ENCODE peak calls at places on chromosome 11, in four cellular contexts. One of them, this sample, is unnamed.

GRCh38 chr11:66834943-66835342 is 8.3 kb upstream of the RCE1 start:
- DNase-seq in SK-N-SH: no peak
- DNase-seq in stomach: no peak
- DNase-seq in endothelial cell: no peak
- DNase-seq in this sample: no peak

GRCh38 chr11:119025099-119025473 is 5.6 kb downstream of the SLC37A4 start:
- DNase-seq in SK-N-SH: no peak
- DNase-seq in stomach: no peak
- DNase-seq in endothelial cell: no peak
- DNase-seq in this sample: no peak

GRCh38 chr11:69000831-69001245 is 12.2 kb downstream of the MRGPRF start:
- DNase-seq in SK-N-SH: peak
- DNase-seq in stomach: no peak
- DNase-seq in endothelial cell: no peak
- DNase-seq in this sample: no peak

GRCh38 chr11:15770798-15771414 is 585.4 kb downstream of the SOX6 start:
- DNase-seq in SK-N-SH: no peak
- DNase-seq in stomach: peak
- DNase-seq in endothelial cell: peak
- DNase-seq in this sample: peak

GRCh38 chr11:128208329-128209220 is 378.8 kb downstream of the ETS1 start:
- DNase-seq in SK-N-SH: no peak
- DNase-seq in stomach: no peak
- DNase-seq in endothelial cell: no peak
- DNase-seq in this sample: no peak

GRCh38 chr11:116240661-116241060 is 532.1 kb downstream of the BUD13 start:
- DNase-seq in SK-N-SH: no peak
- DNase-seq in stomach: no peak
- DNase-seq in endothelial cell: no peak
- DNase-seq in this sample: no peak

GRCh38 chr11:23263466-23263865 is 403.2 kb upstream of the CCDC179 start:
- DNase-seq in SK-N-SH: no peak
- DNase-seq in stomach: no peak
- DNase-seq in endothelial cell: no peak
- DNase-seq in this sample: no peak

GRCh38 chr11:65525659-65526480 is 987 bp downstream of the SCYL1 start:
- DNase-seq in SK-N-SH: peak
- DNase-seq in stomach: no peak
- DNase-seq in endothelial cell: no peak
- DNase-seq in this sample: no peak

DNA sequence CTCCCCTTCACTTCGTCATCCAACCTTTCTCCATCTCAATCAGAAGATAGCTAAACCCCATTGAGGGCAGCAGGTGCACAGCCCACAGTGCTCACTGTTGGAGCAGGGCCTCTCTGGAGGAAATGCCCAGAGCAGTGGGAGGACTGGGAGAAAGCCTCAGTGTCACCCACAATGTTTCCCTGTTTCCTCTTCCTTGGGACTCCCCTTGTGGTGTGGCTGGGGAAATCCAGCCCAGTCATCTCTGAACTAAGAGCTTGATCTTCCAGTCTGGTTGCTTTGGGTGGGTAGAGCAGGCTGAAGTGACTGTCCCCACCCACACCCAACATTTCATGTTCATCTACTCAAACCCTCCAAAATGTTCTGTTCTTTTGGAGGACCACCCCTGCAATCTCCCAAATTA is 29.8 kb upstream of the EED start:
- DNase-seq in SK-N-SH: no peak
- DNase-seq in stomach: no peak
- DNase-seq in endothelial cell: no peak
- DNase-seq in this sample: no peak
- TF ChIP-seq CTCF in SK-N-SH: no peak
- TF ChIP-seq CTCF in stomach: no peak
- TF ChIP-seq CTCF in endothelial cell: no peak
- TF ChIP-seq CTCF in this sample: no peak

DNA sequence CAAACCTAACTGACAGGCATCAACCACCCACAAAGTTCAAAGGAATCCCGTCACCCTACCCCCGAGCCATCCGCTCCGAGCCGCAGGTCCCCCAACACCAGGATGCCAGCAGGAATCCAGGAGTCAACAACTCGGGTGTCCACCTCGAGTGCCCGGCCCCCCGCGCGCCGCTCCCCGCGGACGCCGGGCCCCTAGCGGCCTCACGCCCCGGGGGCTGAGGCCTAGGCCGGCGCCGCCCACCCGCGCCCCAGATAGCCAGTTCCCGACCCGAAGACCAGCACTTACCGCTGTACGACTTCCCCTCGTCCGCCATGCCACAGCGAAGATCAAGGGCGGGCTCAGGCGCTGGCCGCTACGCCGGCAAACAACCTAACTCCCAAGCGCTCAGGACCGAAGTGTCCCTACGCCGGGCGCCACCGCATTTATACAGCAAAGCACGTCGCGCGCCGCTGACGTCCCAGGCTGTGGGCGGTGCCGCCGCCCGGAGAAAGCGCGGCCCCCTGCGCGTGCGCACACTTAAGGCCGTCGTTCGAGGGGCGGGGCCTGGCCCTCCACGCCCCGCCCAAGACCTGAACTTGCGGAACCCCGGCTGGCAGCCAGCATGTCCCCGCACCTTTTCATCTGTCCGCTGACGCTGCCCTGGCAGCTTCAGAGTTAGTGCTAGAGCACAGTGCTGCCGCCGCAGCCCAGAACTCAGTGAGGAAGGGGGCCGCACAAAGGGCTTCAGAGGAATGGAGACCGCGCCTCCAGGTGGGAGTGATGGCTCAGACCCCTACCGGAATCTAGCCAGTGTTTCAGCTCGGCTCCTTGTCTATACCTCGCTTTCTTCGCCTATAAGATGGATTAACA is at the start of gene NXF1:
- DNase-seq in SK-N-SH: peak
- DNase-seq in stomach: peak
- DNase-seq in endothelial cell: peak
- DNase-seq in this sample: peak
- TF ChIP-seq CTCF in SK-N-SH: peak
- TF ChIP-seq CTCF in stomach: no peak
- TF ChIP-seq CTCF in endothelial cell: no peak
- TF ChIP-seq CTCF in this sample: peak

DNA sequence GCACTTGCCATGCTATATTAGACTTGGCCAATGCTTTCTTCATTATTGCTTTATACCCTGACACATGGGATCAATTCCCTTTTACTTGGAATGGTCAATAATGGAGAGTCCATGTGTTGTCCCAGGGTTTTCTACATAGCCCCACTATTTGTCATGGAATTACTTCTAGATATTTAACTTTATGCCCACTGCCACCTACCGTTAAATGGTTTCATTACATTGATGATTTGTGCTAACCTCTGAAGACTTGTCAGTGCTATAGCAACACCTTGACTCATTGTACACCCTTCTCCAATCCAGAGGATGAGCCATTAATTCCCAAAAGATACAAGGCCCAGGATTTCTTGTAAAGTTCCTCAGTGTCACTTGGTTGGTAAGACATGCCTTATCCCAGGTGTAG is 31.4 kb upstream of the SLC22A25 start:
- DNase-seq in SK-N-SH: no peak
- DNase-seq in stomach: no peak
- DNase-seq in endothelial cell: no peak
- DNase-seq in this sample: no peak
- TF ChIP-seq CTCF in SK-N-SH: peak
- TF ChIP-seq CTCF in stomach: no peak
- TF ChIP-seq CTCF in endothelial cell: no peak
- TF ChIP-seq CTCF in this sample: no peak

GRCh38 chr11:11622772-11623531 is 1.1 kb upstream of the GALNT18 start:
- DNase-seq in SK-N-SH: peak
- DNase-seq in stomach: no peak
- DNase-seq in endothelial cell: no peak
- DNase-seq in this sample: no peak

GRCh38 chr11:11621881-11622706 is at the start of gene GALNT18:
- DNase-seq in SK-N-SH: peak
- DNase-seq in stomach: peak
- DNase-seq in endothelial cell: peak
- DNase-seq in this sample: peak

GRCh38 chr11:11620251-11620965 is 1.4 kb downstream of the GALNT18 start:
- DNase-seq in SK-N-SH: peak
- DNase-seq in stomach: peak
- DNase-seq in endothelial cell: peak
- DNase-seq in this sample: peak

GRCh38 chr11:11620966-11621880 is 582 bp downstream of the GALNT18 start:
- DNase-seq in SK-N-SH: peak
- DNase-seq in stomach: peak
- DNase-seq in endothelial cell: no peak
- DNase-seq in this sample: peak

GRCh38 chr11:11618973-11619435 is 2.8 kb downstream of the GALNT18 start:
- DNase-seq in SK-N-SH: no peak
- DNase-seq in stomach: no peak
- DNase-seq in endothelial cell: peak
- DNase-seq in this sample: no peak
- TF ChIP-seq CTCF in SK-N-SH: no peak
- TF ChIP-seq CTCF in stomach: no peak
- TF ChIP-seq CTCF in endothelial cell: no peak
- TF ChIP-seq CTCF in this sample: no peak

DNA sequence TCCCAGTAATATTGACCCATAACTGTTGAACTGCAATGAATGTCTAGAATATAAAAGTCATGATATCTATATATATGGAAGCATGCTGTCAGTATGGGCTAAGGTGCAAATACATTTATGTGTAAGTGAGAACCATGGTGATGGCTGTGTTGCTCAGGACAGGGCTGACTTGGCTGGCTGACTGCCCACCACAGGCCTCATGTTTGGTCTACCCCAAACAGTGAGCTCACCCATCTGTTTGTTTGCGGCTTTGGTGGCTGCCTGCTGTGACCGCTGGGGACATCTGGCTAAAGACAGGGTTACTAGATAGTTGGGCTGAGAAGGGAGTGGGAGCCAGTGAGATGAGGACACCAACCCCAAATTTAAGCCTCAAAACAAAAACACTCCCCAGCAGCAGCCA is 6.3 kb downstream of the CD44 start:
- DNase-seq in SK-N-SH: no peak
- DNase-seq in stomach: peak
- DNase-seq in endothelial cell: no peak
- DNase-seq in this sample: no peak
- TF ChIP-seq CTCF in SK-N-SH: no peak
- TF ChIP-seq CTCF in stomach: no peak
- TF ChIP-seq CTCF in endothelial cell: no peak
- TF ChIP-seq CTCF in this sample: no peak

GRCh38 chr11:506238-506949 is 648 bp downstream of the RNH1 start:
- DNase-seq in SK-N-SH: peak
- DNase-seq in stomach: peak
- DNase-seq in endothelial cell: peak
- DNase-seq in this sample: peak
- TF ChIP-seq CTCF in SK-N-SH: no peak
- TF ChIP-seq CTCF in stomach: no peak
- TF ChIP-seq CTCF in endothelial cell: no peak
- TF ChIP-seq CTCF in this sample: peak

GRCh38 chr11:120662071-120662611 is 150.6 kb downstream of the GRIK4 start:
- DNase-seq in SK-N-SH: no peak
- DNase-seq in stomach: no peak
- DNase-seq in endothelial cell: no peak
- DNase-seq in this sample: no peak

GRCh38 chr11:120658071-120658423 is 146.5 kb downstream of the GRIK4 start:
- DNase-seq in SK-N-SH: no peak
- DNase-seq in stomach: no peak
- DNase-seq in endothelial cell: no peak
- DNase-seq in this sample: no peak

GRCh38 chr11:120657306-120658070 is 145.9 kb downstream of the GRIK4 start:
- DNase-seq in SK-N-SH: no peak
- DNase-seq in stomach: no peak
- DNase-seq in endothelial cell: no peak
- DNase-seq in this sample: no peak

GRCh38 chr11:120659076-120659475 is 147.5 kb downstream of the GRIK4 start:
- DNase-seq in SK-N-SH: no peak
- DNase-seq in stomach: no peak
- DNase-seq in endothelial cell: no peak
- DNase-seq in this sample: no peak

DNA sequence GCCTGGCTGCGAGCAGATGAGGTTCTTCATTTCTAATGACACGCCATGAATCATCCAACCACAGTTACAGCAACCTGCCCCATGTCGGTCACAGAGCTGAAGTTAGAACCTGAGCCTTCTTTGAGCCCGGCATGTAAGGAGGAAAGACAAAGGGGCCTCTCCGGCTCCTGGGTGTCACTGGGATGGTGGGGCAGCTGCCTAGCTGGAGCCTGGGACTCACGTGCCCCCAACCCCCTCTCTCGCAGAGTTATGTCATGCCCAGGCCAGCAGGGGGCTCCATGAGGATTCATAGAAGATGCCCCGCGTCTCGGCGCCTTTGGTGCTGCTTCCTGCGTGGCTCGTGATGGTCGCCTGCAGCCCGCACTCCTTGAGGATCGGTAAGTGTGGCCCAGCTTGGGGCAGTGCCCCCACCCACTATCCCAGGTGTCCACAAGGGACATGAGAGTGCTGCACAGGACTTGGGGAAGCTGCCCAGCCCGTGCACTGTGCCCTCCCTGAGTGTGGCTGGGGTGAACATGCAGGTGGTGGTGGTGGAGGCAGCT is 148.5 kb downstream of the GRIK4 start:
- DNase-seq in SK-N-SH: peak
- DNase-seq in stomach: peak
- DNase-seq in endothelial cell: peak
- DNase-seq in this sample: peak
- TF ChIP-seq CTCF in SK-N-SH: peak
- TF ChIP-seq CTCF in stomach: peak
- TF ChIP-seq CTCF in endothelial cell: peak
- TF ChIP-seq CTCF in this sample: peak

GRCh38 chr11:32713496-32713895 is 81.0 kb downstream of the CCDC73 start:
- DNase-seq in SK-N-SH: no peak
- DNase-seq in stomach: no peak
- DNase-seq in endothelial cell: no peak
- DNase-seq in this sample: no peak
- TF ChIP-seq CTCF in SK-N-SH: peak
- TF ChIP-seq CTCF in stomach: no peak
- TF ChIP-seq CTCF in endothelial cell: no peak
- TF ChIP-seq CTCF in this sample: peak

DNA sequence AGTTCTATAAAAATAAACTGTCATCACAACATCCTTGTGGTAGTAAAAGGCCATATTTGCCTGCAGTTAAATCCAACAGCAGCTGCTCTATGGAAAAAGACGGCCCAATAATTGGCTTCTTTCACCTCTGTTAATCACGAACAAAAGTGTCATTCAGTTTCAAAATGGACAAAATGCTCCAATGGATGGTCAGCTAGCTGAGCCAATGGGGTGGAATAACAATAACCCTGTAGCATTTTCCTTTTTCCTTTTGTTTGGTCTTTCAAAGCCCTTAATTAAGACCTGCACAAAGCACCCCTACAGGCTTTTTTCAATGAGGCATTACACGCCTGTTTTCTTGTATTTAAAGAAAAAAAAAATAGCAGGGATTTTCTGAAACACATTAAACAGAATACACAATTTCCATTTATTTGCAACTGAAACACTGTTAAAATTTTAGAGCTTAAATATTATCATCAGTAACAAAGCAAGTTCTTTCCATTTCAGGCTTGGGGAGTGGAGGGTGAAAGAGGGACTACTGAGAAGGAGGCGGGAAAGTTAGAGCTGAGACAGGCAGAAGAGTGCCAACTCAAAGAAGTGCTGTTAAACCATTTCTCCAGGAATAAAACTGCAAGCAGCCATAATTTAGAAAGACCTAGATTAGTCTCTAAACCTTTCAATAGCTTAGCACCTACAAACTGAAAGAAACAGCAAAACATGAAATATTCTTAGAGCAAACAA is 28.7 kb downstream of the LGR4 start:
- DNase-seq in SK-N-SH: no peak
- DNase-seq in stomach: no peak
- DNase-seq in endothelial cell: no peak
- DNase-seq in this sample: no peak
- TF ChIP-seq CTCF in SK-N-SH: no peak
- TF ChIP-seq CTCF in stomach: no peak
- TF ChIP-seq CTCF in endothelial cell: no peak
- TF ChIP-seq CTCF in this sample: no peak